ENCODE peak calls at places on chromosomes 3 and 15, in eight cellular contexts. C is H54, V is iPS-NIHi11, B is BE2C, M is gastrocnemius medialis, N is PC-9, F is adrenal gland, W is GM06990. S is an unnamed sample.

GRCh38 chr3:113304856-113305540 is 93.6 kb downstream of the BOC start:
- DNase-seq in W (no peak), N (no peak), B (no peak), M (no peak), F (no peak), V (peak), C (no peak), S (no peak)

GRCh38 chr3:188526057-188526456 is 372.1 kb downstream of the LPP start:
- DNase-seq in B (no peak), W (no peak), C (no peak), N (peak), F (no peak), M (peak), V (no peak), S (no peak)

GRCh38 chr3:55742027-55742710 is 255.1 kb upstream of the WNT5A start:
- DNase-seq in C (no peak), V (no peak), M (no peak), F (no peak), W (no peak), N (no peak), B (no peak), S (no peak)

GRCh38 chr15:96264801-96265515 is 65.5 kb upstream of the NR2F2 start:
- DNase-seq in W (no peak), C (peak), V (no peak), N (peak), B (no peak), F (no peak), M (no peak), S (no peak)

GRCh38 chr3:71129611-71130515 is 453.7 kb downstream of the FOXP1 start:
- DNase-seq in F (peak), M (no peak), W (no peak), B (no peak), V (no peak), C (no peak), N (no peak), S (no peak)

GRCh38 chr3:30347679-30348216 is 258.7 kb upstream of the TGFBR2 start:
- DNase-seq in F (no peak), M (no peak), B (no peak), N (peak), W (no peak), C (peak), V (no peak), S (peak)

GRCh38 chr3:126322181-126322967 is 34.8 kb downstream of the KLF15 start:
- DNase-seq in N (no peak), C (no peak), V (no peak), B (no peak), M (no peak), W (no peak), F (no peak), S (no peak)

GRCh38 chr15:83714888-83715287 is 61.0 kb downstream of the ADAMTSL3 start:
- DNase-seq in W (no peak), C (no peak), M (no peak), B (no peak), V (no peak), N (no peak), F (no peak), S (no peak)

GRCh38 chr3:53970656-53971055 is 79.0 kb upstream of the SELENOK start:
- DNase-seq in C (no peak), M (no peak), F (no peak), V (peak), W (no peak), N (no peak), B (no peak), S (no peak)

GRCh38 chr15:45378913-45379262 is 544 bp upstream of the GATM start:
- DNase-seq in V (no peak), W (no peak), F (no peak), M (peak), C (no peak), B (no peak), N (no peak), S (no peak)

GRCh38 chr15:63072809-63073277 is 30.3 kb downstream of the TPM1 start:
- DNase-seq in V (no peak), B (no peak), C (no peak), N (no peak), M (no peak), F (no peak), W (no peak), S (no peak)

S was measured in keratinocyte.